ENCODE peak calls at places on chromosomes 1 and 21, in eight cellular contexts. W is SK-N-SH; X is PC-3; T is pancreas; K is HAP-1; S is lung; Y is CD4-positive, CD25-positive, alpha-beta regulatory T cell; D is uterus. E is an unnamed sample.

GRCh38 chr21:36847189-36847588 is 119.3 kb downstream of the HLCS start:
- DNase-seq in Y (no peak), K (no peak), T (no peak), S (no peak), W (no peak), X (peak), D (no peak), E (no peak)

GRCh38 chr1:85244271-85245053 is 15.0 kb downstream of the C1orf52 start:
- DNase-seq in W (peak), Y (no peak), K (peak), X (peak), S (no peak), D (peak), T (no peak), E (no peak)

GRCh38 chr1:231799363-231799986 is 172.9 kb downstream of the DISC1 start:
- DNase-seq in Y (no peak), S (no peak), K (no peak), D (no peak), W (no peak), X (no peak), T (no peak), E (no peak)

GRCh38 chr1:86649618-86650017 is 54.8 kb upstream of the SH3GLB1 start:
- DNase-seq in W (no peak), T (no peak), D (no peak), K (no peak), Y (no peak), S (no peak), X (no peak), E (no peak)

GRCh38 chr1:161402446-161402845 is 34.8 kb upstream of the CFAP126 start:
- DNase-seq in S (no peak), Y (no peak), K (no peak), D (no peak), X (peak), W (no peak), T (no peak), E (no peak)

GRCh38 chr1:115426271-115426771 is 88.3 kb upstream of the NGF start:
- DNase-seq in T (peak), W (no peak), Y (no peak), X (peak), S (no peak), K (no peak), D (peak), E (peak)

GRCh38 chr1:181062800-181063428 is 25.6 kb upstream of the IER5 start:
- DNase-seq in T (no peak), D (no peak), Y (peak), K (no peak), W (no peak), X (no peak), S (no peak), E (no peak)

GRCh38 chr1:97989094-97989680 is 68.4 kb upstream of the DPYD start:
- DNase-seq in K (no peak), Y (no peak), T (no peak), W (no peak), X (peak), S (no peak), D (no peak), E (no peak)

GRCh38 chr1:203995228-203995627 is 77.7 kb upstream of the SOX13 start:
- DNase-seq in Y (no peak), W (no peak), T (no peak), K (peak), S (no peak), D (no peak), X (no peak), E (no peak)

GRCh38 chr1:166952002-166952746 is 23.2 kb downstream of the ILDR2 start:
- DNase-seq in K (no peak), T (no peak), X (peak), Y (no peak), S (no peak), D (no peak), W (no peak), E (no peak)

GRCh38 chr1:1033009-1033587 is 13.2 kb downstream of the AGRN start:
- DNase-seq in W (peak), D (peak), K (peak), X (no peak), T (peak), S (peak), Y (peak), E (peak)

GRCh38 chr1:67897270-67897949 is 64.1 kb upstream of the GNG12 start:
- DNase-seq in D (no peak), W (no peak), K (no peak), S (no peak), X (no peak), Y (no peak), T (no peak), E (no peak)

GRCh38 chr1:20634065-20634593 is 871 bp downstream of the PINK1 start:
- DNase-seq in X (no peak), K (no peak), W (no peak), D (no peak), T (no peak), Y (no peak), S (no peak), E (no peak)

GRCh38 chr21:46153259-46154154 is 1.9 kb downstream of the FTCD start:
- DNase-seq in X (peak), S (no peak), Y (peak), T (peak), K (peak), D (peak), W (peak), E (peak)

GRCh38 chr1:112935474-112936289 is 20.3 kb downstream of the SLC16A1 start:
- DNase-seq in T (no peak), D (no peak), W (no peak), Y (peak), X (peak), S (no peak), K (no peak), E (no peak)

GRCh38 chr21:34006603-34007168 is 66.7 kb upstream of the MRPS6 start:
- DNase-seq in K (no peak), W (no peak), X (no peak), T (no peak), D (no peak), Y (no peak), S (no peak), E (no peak)

GRCh38 chr1:177432897-177433296 is 262.1 kb downstream of the BRINP2 start:
- DNase-seq in T (no peak), W (peak), S (no peak), Y (no peak), K (no peak), X (peak), D (no peak), E (no peak)

GRCh38 chr1:38656741-38657140 is 202.8 kb downstream of the RRAGC start:
- DNase-seq in T (no peak), D (no peak), X (no peak), S (no peak), Y (no peak), K (no peak), W (no peak), E (no peak)

GRCh38 chr1:92484472-92485373 is 2.0 kb downstream of the GFI1 start:
- DNase-seq in T (peak), D (no peak), S (peak), Y (peak), W (peak), K (peak), X (peak), E (peak)

GRCh38 chr1:92482665-92483441 is 3.9 kb downstream of the GFI1 start:
- DNase-seq in T (peak), K (peak), W (peak), S (no peak), X (no peak), D (no peak), Y (peak), E (no peak)

GRCh38 chr1:92485374-92486250 is 1.1 kb downstream of the GFI1 start:
- DNase-seq in X (no peak), T (peak), K (peak), W (peak), D (no peak), S (peak), Y (peak), E (peak)

GRCh38 chr1:92483442-92484170 is 3.1 kb downstream of the GFI1 start:
- DNase-seq in K (peak), S (no peak), D (no peak), T (peak), W (peak), Y (peak), X (peak), E (no peak)

DNA sequence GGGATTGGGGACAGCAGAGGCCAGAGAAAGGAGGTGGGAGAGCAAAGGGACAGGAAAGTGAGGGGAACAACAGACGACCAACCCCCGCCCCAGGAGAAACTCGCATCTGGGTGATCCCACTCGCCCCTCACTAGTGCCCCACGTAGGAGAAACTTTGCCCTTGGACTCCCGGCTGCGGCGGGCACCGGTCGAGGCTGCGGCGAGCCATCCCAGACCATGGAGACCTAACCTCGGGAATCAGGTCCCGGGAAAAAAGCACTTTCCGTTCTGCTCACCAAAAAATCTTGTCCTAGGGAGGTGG is 2.6 kb downstream of the GFI1 start:
- DNase-seq in X (no peak), T (no peak), K (no peak), W (peak), S (no peak), Y (no peak), D (no peak), E (no peak)
- H3K4me3 ChIP-seq in X (peak), T (peak), K (peak), W (no peak), S (no peak), Y (peak), D (peak), E (no peak)

DNA sequence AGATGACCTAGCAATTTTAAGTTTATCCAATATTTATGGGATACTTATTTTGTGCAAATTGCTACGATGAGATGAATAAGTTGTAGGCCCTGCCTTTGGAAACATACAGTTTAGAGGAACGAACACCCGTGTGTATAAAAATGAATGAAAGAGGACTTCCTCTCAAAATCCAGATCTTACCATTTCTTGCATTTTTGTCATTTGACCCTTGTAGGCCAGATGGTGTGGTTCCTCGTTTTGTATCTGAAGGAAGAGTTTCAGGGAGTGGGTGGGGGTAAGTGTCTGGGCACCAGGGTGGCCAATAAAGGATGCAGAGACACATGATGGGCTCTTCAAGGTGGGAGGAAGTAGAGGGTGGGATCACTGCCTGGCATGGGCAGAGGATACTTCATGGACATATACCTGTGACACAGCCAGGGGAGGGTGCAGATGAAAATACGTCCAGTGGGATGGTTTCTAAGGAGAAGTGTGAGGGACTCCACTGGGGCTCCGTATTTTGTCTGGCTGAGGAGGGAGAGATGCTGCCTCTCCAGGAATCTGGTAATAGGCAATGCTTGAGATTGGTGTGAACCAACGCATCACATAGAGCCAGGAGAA is 14.4 kb downstream of the MAPKAPK2 start:
- DNase-seq in S (no peak), D (no peak), K (no peak), W (no peak), Y (no peak), X (no peak), T (no peak), E (no peak)
- H3K4me3 ChIP-seq in S (no peak), D (no peak), K (no peak), W (no peak), Y (no peak), X (no peak), T (no peak), E (no peak)

DNA sequence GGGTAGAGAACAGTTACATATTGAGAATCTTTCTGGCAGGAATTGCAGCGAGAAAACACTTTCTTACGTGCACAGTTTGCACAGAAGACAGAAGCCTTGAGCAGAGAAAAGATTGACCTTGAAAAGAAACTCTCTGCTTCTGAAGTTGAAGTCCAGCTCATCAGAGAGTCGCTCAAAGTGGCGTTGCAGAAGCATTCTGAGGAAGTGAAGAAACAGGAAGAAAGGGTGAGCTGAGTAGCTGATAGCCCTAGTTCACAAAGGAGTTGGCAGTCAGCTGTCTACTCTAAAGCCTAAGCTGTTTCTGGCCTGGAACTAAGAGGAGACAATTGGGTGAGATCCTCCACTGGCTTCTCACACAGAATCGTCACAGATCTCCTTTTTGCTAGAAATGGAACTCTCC is 20.3 kb upstream of the SH3BGRL3 start:
- DNase-seq in W (no peak), D (no peak), S (no peak), Y (no peak), X (no peak), T (no peak), K (no peak), E (no peak)
- H3K4me3 ChIP-seq in W (no peak), D (no peak), S (no peak), Y (no peak), X (no peak), T (no peak), K (no peak), E (no peak)

GRCh38 chr1:92792340-92792782 is 7.5 kb upstream of the EVI5 start:
- DNase-seq in T (no peak), S (no peak), X (no peak), K (peak), D (no peak), Y (no peak), W (no peak), E (no peak)
- H3K4me3 ChIP-seq in T (no peak), S (no peak), X (no peak), K (no peak), D (no peak), Y (no peak), W (no peak), E (no peak)

GRCh38 chr1:222464841-222465210 is 83.1 kb downstream of the HHIPL2 start:
- DNase-seq in T (no peak), W (peak), S (peak), K (peak), Y (peak), X (peak), D (peak), E (peak)
- H3K4me3 ChIP-seq in T (no peak), W (peak), S (no peak), K (peak), Y (peak), X (peak), D (peak), E (peak)

DNA sequence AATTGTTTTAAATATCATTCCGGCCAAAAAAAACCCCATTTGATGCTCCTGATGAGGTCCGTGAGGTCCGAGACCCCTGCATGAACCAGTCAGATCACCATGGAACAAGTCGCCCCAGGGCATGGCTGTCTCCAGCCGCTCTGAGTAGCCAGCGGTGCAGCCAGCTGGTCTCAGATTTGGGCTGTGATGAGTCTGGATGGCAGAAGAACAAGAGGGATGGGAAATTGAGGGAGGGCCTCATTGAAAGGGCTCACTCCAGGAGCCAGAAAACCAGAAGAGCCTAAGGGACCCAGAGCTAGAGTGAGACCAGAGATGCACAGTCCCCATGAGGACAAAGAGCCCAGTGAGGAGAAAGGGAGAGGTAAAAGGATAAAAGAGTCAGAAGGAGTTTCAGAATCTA is 174.0 kb downstream of the TOMM20 start:
- DNase-seq in T (no peak), S (no peak), X (no peak), W (peak), Y (no peak), D (no peak), K (no peak), E (peak)
- H3K4me3 ChIP-seq in T (no peak), S (no peak), X (no peak), W (no peak), Y (peak), D (no peak), K (no peak), E (no peak)

E was measured in testis.